ENCODE peak calls at places on chromosomes 2 and 18, in six cellular contexts. R is thyroid gland; A is D341Med; N is NCI-H2081 treated with DMSO at 0.1 percent for 48 hours; Q is activated CD8-positive, alpha-beta T cell treated with anti-CD3 and anti-CD28 coated beads for 36 hours; P is endothelial cell. D is an unnamed sample.
A peak's percentile ranks its signal among the peaks of the same experiment; 100 is the strongest.

GRCh38 chr2:48227617-48228344 is 302.2 kb upstream of the STON1 start:
- DNase-seq in R (no peak), A (no peak), N (no peak), Q (no peak), P (no peak), D (no peak)

GRCh38 chr2:13581471-13581870 is 864.7 kb downstream of the TRIB2 start:
- DNase-seq in R (no peak), A (no peak), N (no peak), Q (no peak), P (peak; percentile 32), D (no peak)

GRCh38 chr2:99860720-99861375 is 281.5 kb downstream of the AFF3 start:
- DNase-seq in R (no peak), A (no peak), N (no peak), Q (no peak), P (no peak), D (no peak)

GRCh38 chr2:168583710-168584521 is 127.8 kb downstream of the CERS6 start:
- DNase-seq in R (peak; percentile 31), A (no peak), N (no peak), Q (peak; percentile 25), P (no peak), D (no peak)

GRCh38 chr2:201697899-201698298 is 545 bp downstream of the MPP4 start:
- DNase-seq in R (no peak), A (no peak), N (no peak), Q (no peak), P (no peak), D (no peak)

GRCh38 chr18:79383388-79384056 is 12.2 kb upstream of the NFATC1 start:
- DNase-seq in R (no peak), A (no peak), N (no peak), Q (no peak), P (no peak), D (no peak)

GRCh38 chr18:10560457-10561045 is 34.7 kb downstream of the NAPG start:
- DNase-seq in R (peak; percentile 88), A (peak; percentile 84), N (no peak), Q (peak; percentile 82), P (peak; percentile 80), D (no peak)

GRCh38 chr2:177211602-177212105 is 940 bp upstream of the HNRNPA3 start:
- DNase-seq in R (no peak), A (no peak), N (no peak), Q (no peak), P (no peak), D (no peak)

GRCh38 chr2:214713080-214713830 is 96.2 kb downstream of the BARD1 start:
- DNase-seq in R (peak; percentile 35), A (no peak), N (no peak), Q (no peak), P (no peak), D (no peak)

GRCh38 chr2:10269291-10269690 is 33.4 kb upstream of the HPCAL1 start:
- DNase-seq in R (no peak), A (no peak), N (no peak), Q (no peak), P (no peak), D (no peak)

GRCh38 chr2:174335605-174336402 is 1.1 kb downstream of the SP9 start:
- DNase-seq in R (no peak), A (peak; percentile 72), N (no peak), Q (peak; percentile 38), P (peak; percentile 48), D (no peak)

GRCh38 chr2:7916670-7917069 is 765.2 kb upstream of the ID2 start:
- DNase-seq in R (no peak), A (no peak), N (no peak), Q (no peak), P (no peak), D (no peak)

GRCh38 chr2:213187833-213188532 is 36.6 kb upstream of the IKZF2 start:
- DNase-seq in R (peak; percentile 74), A (no peak), N (no peak), Q (no peak), P (peak; percentile 28), D (no peak)

D was measured in esophagus squamous epithelium.